ENCODE peak calls at places on chromosomes 5 and 9, in eight cellular contexts. One of them, this sample, is unnamed. For H3K27me3, the result is how much of the 10 kb centered on the place peaks cover.

GRCh38 chr9:6944093-6944551 is 186.3 kb downstream of the KDM4C start:
- DNase-seq in colonic mucosa: no peak
- DNase-seq in GM23248: peak
- DNase-seq in CD4-positive, CD25-positive, alpha-beta regulatory T cell: no peak
- DNase-seq in fibroblast of lung: peak
- DNase-seq in body of pancreas: no peak
- DNase-seq in cardiac muscle cell: peak
- DNase-seq in spleen: no peak
- DNase-seq in this sample: no peak

GRCh38 chr5:64299805-64300204 is 134.2 kb downstream of the RNF180 start:
- DNase-seq in cardiac muscle cell: no peak
- DNase-seq in colonic mucosa: no peak
- DNase-seq in CD4-positive, CD25-positive, alpha-beta regulatory T cell: no peak
- DNase-seq in body of pancreas: no peak
- DNase-seq in fibroblast of lung: no peak
- DNase-seq in spleen: no peak
- DNase-seq in GM23248: no peak
- DNase-seq in this sample: no peak

GRCh38 chr9:69120380-69121154 is 53.5 kb upstream of the TJP2 start:
- DNase-seq in fibroblast of lung: peak
- DNase-seq in GM23248: no peak
- DNase-seq in CD4-positive, CD25-positive, alpha-beta regulatory T cell: no peak
- DNase-seq in colonic mucosa: peak
- DNase-seq in body of pancreas: peak
- DNase-seq in cardiac muscle cell: peak
- DNase-seq in spleen: no peak
- DNase-seq in this sample: no peak

GRCh38 chr9:91694081-91694870 is 255.8 kb downstream of the ROR2 start:
- DNase-seq in cardiac muscle cell: no peak
- DNase-seq in body of pancreas: no peak
- DNase-seq in colonic mucosa: no peak
- DNase-seq in GM23248: no peak
- DNase-seq in CD4-positive, CD25-positive, alpha-beta regulatory T cell: no peak
- DNase-seq in spleen: no peak
- DNase-seq in fibroblast of lung: no peak
- DNase-seq in this sample: no peak

GRCh38 chr5:119397518-119398380 is 41.9 kb downstream of the TNFAIP8 start:
- DNase-seq in GM23248: peak
- DNase-seq in CD4-positive, CD25-positive, alpha-beta regulatory T cell: no peak
- DNase-seq in fibroblast of lung: peak
- DNase-seq in colonic mucosa: no peak
- DNase-seq in cardiac muscle cell: peak
- DNase-seq in spleen: no peak
- DNase-seq in body of pancreas: no peak
- DNase-seq in this sample: no peak

GRCh38 chr9:126894052-126894603 is 20.5 kb upstream of the RALGPS1 start:
- DNase-seq in colonic mucosa: no peak
- DNase-seq in GM23248: no peak
- DNase-seq in spleen: no peak
- DNase-seq in body of pancreas: no peak
- DNase-seq in CD4-positive, CD25-positive, alpha-beta regulatory T cell: no peak
- DNase-seq in cardiac muscle cell: no peak
- DNase-seq in fibroblast of lung: no peak
- DNase-seq in this sample: no peak

GRCh38 chr9:131082774-131083512 is 13.4 kb upstream of the AIF1L start:
- DNase-seq in body of pancreas: no peak
- DNase-seq in GM23248: no peak
- DNase-seq in colonic mucosa: no peak
- DNase-seq in spleen: no peak
- DNase-seq in CD4-positive, CD25-positive, alpha-beta regulatory T cell: no peak
- DNase-seq in cardiac muscle cell: no peak
- DNase-seq in fibroblast of lung: no peak
- DNase-seq in this sample: no peak

GRCh38 chr9:16257604-16258003 is 612.9 kb downstream of the BNC2 start:
- DNase-seq in body of pancreas: no peak
- DNase-seq in colonic mucosa: no peak
- DNase-seq in cardiac muscle cell: peak
- DNase-seq in GM23248: peak
- DNase-seq in spleen: no peak
- DNase-seq in CD4-positive, CD25-positive, alpha-beta regulatory T cell: no peak
- DNase-seq in fibroblast of lung: no peak
- DNase-seq in this sample: no peak

GRCh38 chr5:133109655-133110483 is 58.1 kb downstream of the HSPA4 start:
- DNase-seq in body of pancreas: no peak
- DNase-seq in CD4-positive, CD25-positive, alpha-beta regulatory T cell: no peak
- DNase-seq in fibroblast of lung: no peak
- DNase-seq in cardiac muscle cell: peak
- DNase-seq in spleen: no peak
- DNase-seq in colonic mucosa: no peak
- DNase-seq in GM23248: peak
- DNase-seq in this sample: no peak

GRCh38 chr5:65730910-65731309 is 8.9 kb downstream of the NLN start:
- DNase-seq in spleen: no peak
- DNase-seq in CD4-positive, CD25-positive, alpha-beta regulatory T cell: no peak
- DNase-seq in colonic mucosa: no peak
- DNase-seq in cardiac muscle cell: no peak
- DNase-seq in body of pancreas: no peak
- DNase-seq in GM23248: peak
- DNase-seq in fibroblast of lung: peak
- DNase-seq in this sample: no peak

GRCh38 chr9:88949961-88950340 is 41.3 kb upstream of the S1PR3 start:
- DNase-seq in body of pancreas: no peak
- DNase-seq in cardiac muscle cell: no peak
- DNase-seq in spleen: no peak
- DNase-seq in CD4-positive, CD25-positive, alpha-beta regulatory T cell: no peak
- DNase-seq in fibroblast of lung: no peak
- DNase-seq in GM23248: peak
- DNase-seq in colonic mucosa: no peak
- DNase-seq in this sample: no peak

GRCh38 chr5:167554564-167555254 is 736.7 kb upstream of the WWC1 start:
- DNase-seq in body of pancreas: no peak
- DNase-seq in cardiac muscle cell: no peak
- DNase-seq in spleen: no peak
- DNase-seq in CD4-positive, CD25-positive, alpha-beta regulatory T cell: no peak
- DNase-seq in colonic mucosa: no peak
- DNase-seq in fibroblast of lung: no peak
- DNase-seq in GM23248: no peak
- DNase-seq in this sample: no peak

GRCh38 chr5:105057893-105058292 is 1495.3 kb upstream of the NUDT12 start:
- DNase-seq in fibroblast of lung: no peak
- DNase-seq in colonic mucosa: no peak
- DNase-seq in CD4-positive, CD25-positive, alpha-beta regulatory T cell: no peak
- DNase-seq in body of pancreas: no peak
- DNase-seq in GM23248: no peak
- DNase-seq in cardiac muscle cell: no peak
- DNase-seq in spleen: peak
- DNase-seq in this sample: no peak

GRCh38 chr9:116860509-116861120 is 173.5 kb downstream of the TRIM32 start:
- DNase-seq in fibroblast of lung: peak
- DNase-seq in spleen: no peak
- DNase-seq in GM23248: peak
- DNase-seq in body of pancreas: peak
- DNase-seq in cardiac muscle cell: peak
- DNase-seq in colonic mucosa: peak
- DNase-seq in CD4-positive, CD25-positive, alpha-beta regulatory T cell: peak
- DNase-seq in this sample: peak

GRCh38 chr9:120353501-120353900 is 226.5 kb downstream of the CDK5RAP2 start:
- DNase-seq in colonic mucosa: no peak
- DNase-seq in body of pancreas: no peak
- DNase-seq in spleen: no peak
- DNase-seq in GM23248: peak
- DNase-seq in cardiac muscle cell: peak
- DNase-seq in fibroblast of lung: peak
- DNase-seq in CD4-positive, CD25-positive, alpha-beta regulatory T cell: no peak
- DNase-seq in this sample: no peak

GRCh38 chr9:129280236-129281231 is 102.5 kb upstream of the IER5L start:
- DNase-seq in cardiac muscle cell: no peak
- DNase-seq in fibroblast of lung: no peak
- DNase-seq in spleen: peak
- DNase-seq in CD4-positive, CD25-positive, alpha-beta regulatory T cell: no peak
- DNase-seq in body of pancreas: no peak
- DNase-seq in colonic mucosa: no peak
- DNase-seq in GM23248: no peak
- DNase-seq in this sample: no peak

GRCh38 chr5:55568629-55569512 is 34.1 kb upstream of the PLPP1 start:
- DNase-seq in GM23248: peak
- DNase-seq in CD4-positive, CD25-positive, alpha-beta regulatory T cell: no peak
- DNase-seq in cardiac muscle cell: no peak
- DNase-seq in body of pancreas: no peak
- DNase-seq in colonic mucosa: no peak
- DNase-seq in fibroblast of lung: no peak
- DNase-seq in spleen: no peak
- DNase-seq in this sample: no peak

GRCh38 chr5:55570026-55570425 is 35.3 kb upstream of the PLPP1 start:
- DNase-seq in GM23248: peak
- DNase-seq in body of pancreas: no peak
- DNase-seq in CD4-positive, CD25-positive, alpha-beta regulatory T cell: no peak
- DNase-seq in fibroblast of lung: no peak
- DNase-seq in cardiac muscle cell: peak
- DNase-seq in colonic mucosa: no peak
- DNase-seq in spleen: no peak
- DNase-seq in this sample: no peak

GRCh38 chr5:55572600-55572999 is 37.8 kb upstream of the PLPP1 start:
- DNase-seq in body of pancreas: no peak
- DNase-seq in CD4-positive, CD25-positive, alpha-beta regulatory T cell: no peak
- DNase-seq in fibroblast of lung: no peak
- DNase-seq in colonic mucosa: no peak
- DNase-seq in cardiac muscle cell: no peak
- DNase-seq in spleen: no peak
- DNase-seq in GM23248: no peak
- DNase-seq in this sample: no peak

GRCh38 chr5:55569513-55569865 is 34.7 kb upstream of the PLPP1 start:
- DNase-seq in CD4-positive, CD25-positive, alpha-beta regulatory T cell: no peak
- DNase-seq in fibroblast of lung: no peak
- DNase-seq in GM23248: no peak
- DNase-seq in spleen: no peak
- DNase-seq in colonic mucosa: no peak
- DNase-seq in body of pancreas: no peak
- DNase-seq in cardiac muscle cell: no peak
- DNase-seq in this sample: no peak

DNA sequence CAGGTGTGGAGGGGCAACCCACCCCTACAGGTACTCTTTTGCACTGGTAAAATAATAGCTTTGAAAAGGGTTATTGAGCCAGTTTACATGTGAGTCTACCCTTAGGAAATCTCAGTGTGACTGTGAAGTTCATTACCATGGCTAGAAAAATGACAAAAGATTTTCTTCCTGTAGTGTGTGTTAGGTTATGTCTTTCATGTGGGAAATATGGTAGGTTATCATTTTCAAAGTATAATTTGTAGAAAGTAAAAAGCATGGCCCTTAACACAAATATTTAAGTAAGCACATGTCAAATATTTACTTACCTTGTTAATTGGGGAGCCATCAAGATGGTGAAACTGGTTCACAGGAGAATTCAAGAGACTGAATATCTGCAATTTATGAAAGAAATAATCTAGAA is 37.2 kb upstream of the PLPP1 start:
- DNase-seq in body of pancreas: no peak
- DNase-seq in colonic mucosa: no peak
- DNase-seq in fibroblast of lung: no peak
- DNase-seq in spleen: no peak
- DNase-seq in cardiac muscle cell: no peak
- DNase-seq in CD4-positive, CD25-positive, alpha-beta regulatory T cell: no peak
- DNase-seq in GM23248: no peak
- DNase-seq in this sample: no peak
- H3K4me3 ChIP-seq in body of pancreas: no peak
- H3K4me3 ChIP-seq in colonic mucosa: no peak
- H3K4me3 ChIP-seq in fibroblast of lung: no peak
- H3K4me3 ChIP-seq in spleen: no peak
- H3K4me3 ChIP-seq in cardiac muscle cell: no peak
- H3K4me3 ChIP-seq in CD4-positive, CD25-positive, alpha-beta regulatory T cell: no peak
- H3K4me3 ChIP-seq in GM23248: no peak
- H3K4me3 ChIP-seq in this sample: no peak

DNA sequence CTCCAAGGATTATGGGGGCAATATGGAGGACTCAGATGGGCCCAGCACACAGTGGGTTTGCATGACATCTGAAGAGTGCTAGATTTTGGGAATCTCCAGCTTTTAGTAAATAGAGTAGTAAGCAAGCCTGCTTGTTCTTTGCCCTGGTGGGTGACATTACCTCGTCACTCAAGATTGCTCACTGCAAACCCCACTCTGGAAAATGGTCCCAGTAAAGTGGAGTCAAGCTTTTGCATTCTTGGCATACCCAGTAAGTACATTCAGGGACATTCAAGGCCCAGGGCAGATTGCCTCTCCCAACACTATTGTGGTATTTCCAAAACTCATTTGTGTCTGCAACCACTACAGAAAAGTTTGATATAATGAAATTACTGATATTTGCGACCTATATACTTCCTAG is 118.5 kb downstream of the INVS start:
- DNase-seq in colonic mucosa: no peak
- DNase-seq in fibroblast of lung: no peak
- DNase-seq in spleen: no peak
- DNase-seq in CD4-positive, CD25-positive, alpha-beta regulatory T cell: no peak
- DNase-seq in cardiac muscle cell: no peak
- DNase-seq in body of pancreas: no peak
- DNase-seq in GM23248: no peak
- DNase-seq in this sample: no peak
- H3K27me3 ChIP-seq in colonic mucosa: under half
- H3K27me3 ChIP-seq in fibroblast of lung: under half
- H3K27me3 ChIP-seq in spleen: under half
- H3K27me3 ChIP-seq in CD4-positive, CD25-positive, alpha-beta regulatory T cell: under half
- H3K27me3 ChIP-seq in cardiac muscle cell: under half
- H3K27me3 ChIP-seq in body of pancreas: under half
- H3K27me3 ChIP-seq in GM23248: under half
- H3K27me3 ChIP-seq in this sample: under half

GRCh38 chr5:1385395-1386273 is 40.7 kb upstream of the CLPTM1L start:
- DNase-seq in colonic mucosa: peak
- DNase-seq in cardiac muscle cell: peak
- DNase-seq in spleen: peak
- DNase-seq in CD4-positive, CD25-positive, alpha-beta regulatory T cell: peak
- DNase-seq in fibroblast of lung: peak
- DNase-seq in GM23248: peak
- DNase-seq in body of pancreas: peak
- DNase-seq in this sample: peak
- H3K27ac ChIP-seq in colonic mucosa: peak
- H3K27ac ChIP-seq in cardiac muscle cell: no peak
- H3K27ac ChIP-seq in spleen: peak
- H3K27ac ChIP-seq in CD4-positive, CD25-positive, alpha-beta regulatory T cell: peak
- H3K27ac ChIP-seq in fibroblast of lung: no peak
- H3K27ac ChIP-seq in GM23248: no peak
- H3K27ac ChIP-seq in body of pancreas: peak
- H3K27ac ChIP-seq in this sample: peak

GRCh38 chr5:139651863-139652787 is 4.0 kb downstream of the CXXC5 start:
- DNase-seq in cardiac muscle cell: peak
- DNase-seq in colonic mucosa: peak
- DNase-seq in fibroblast of lung: peak
- DNase-seq in spleen: peak
- DNase-seq in GM23248: peak
- DNase-seq in CD4-positive, CD25-positive, alpha-beta regulatory T cell: peak
- DNase-seq in body of pancreas: peak
- DNase-seq in this sample: peak
- H3K4me3 ChIP-seq in cardiac muscle cell: no peak
- H3K4me3 ChIP-seq in colonic mucosa: no peak
- H3K4me3 ChIP-seq in fibroblast of lung: peak
- H3K4me3 ChIP-seq in spleen: peak
- H3K4me3 ChIP-seq in GM23248: peak
- H3K4me3 ChIP-seq in CD4-positive, CD25-positive, alpha-beta regulatory T cell: no peak
- H3K4me3 ChIP-seq in body of pancreas: no peak
- H3K4me3 ChIP-seq in this sample: peak